ENCODE peak calls at places on chromosomes 5 and 9, in nine cellular contexts. G is stimulated activated CD4-positive, alpha-beta T cell treated with anti-CD3 and anti-CD28 coated beads, Interleukin-4, amount 100 ng/mL, for 24 hours; M is lower lobe of right lung; B is HFF-Myc; T is Ammon's horn; Z is NCI-H460; H is activated effector memory CD4-positive, alpha-beta T cell treated with Interleukin-2 at 50 U/mL for 16 hours; F is activated CD4-positive, alpha-beta memory T cell treated with anti-CD3 and anti-CD28 coated beads, Interleukin-2, amount 10 ng/mL, durations not matched to agents 7 days and 5 days; O is NCI-H774. V is an unnamed sample.

GRCh38 chr9:81595887-81596558 is 93.3 kb downstream of the TLE1 start:
- DNase-seq in T (peak; percentile 42), G (no peak), B (no peak), F (no peak), M (no peak), Z (no peak), O (no peak), H (no peak), V (no peak)

GRCh38 chr5:55742778-55743177 is 4.9 kb downstream of the DDX4 start:
- DNase-seq in O (no peak), F (no peak), Z (no peak), H (no peak), T (no peak), M (no peak), G (no peak), B (no peak), V (no peak)

GRCh38 chr9:16992138-16992537 is 121.7 kb upstream of the BNC2 start:
- DNase-seq in B (no peak), O (no peak), F (no peak), G (no peak), M (no peak), Z (no peak), H (no peak), T (no peak), V (no peak)

GRCh38 chr9:14909631-14910177 is 524 bp downstream of the FREM1 start:
- DNase-seq in T (no peak), H (no peak), F (no peak), O (no peak), G (no peak), Z (no peak), B (no peak), M (no peak), V (no peak)

GRCh38 chr5:65055938-65056337 is 287.2 kb downstream of the CWC27 start:
- DNase-seq in Z (no peak), H (no peak), M (no peak), O (no peak), F (no peak), T (no peak), B (no peak), G (no peak), V (no peak)

GRCh38 chr5:125883223-125883622 is 540.0 kb upstream of the GRAMD2B start:
- DNase-seq in B (no peak), G (no peak), F (no peak), O (no peak), H (no peak), M (no peak), Z (no peak), T (no peak), V (no peak)

GRCh38 chr5:124997186-124997893 is 250.9 kb upstream of the ZNF608 start:
- DNase-seq in T (no peak), F (no peak), Z (no peak), O (no peak), G (no peak), B (no peak), H (no peak), M (no peak), V (no peak)

GRCh38 chr5:138032028-138032571 is 779 bp downstream of the FAM13B start:
- DNase-seq in F (peak; percentile 67), B (no peak), G (no peak), Z (peak; percentile 28), O (no peak), T (peak; percentile 76), H (no peak), M (peak; percentile 83), V (no peak)